ENCODE peak calls at places on chromosomes 12 and 14, in seven cellular contexts. X is effector memory CD4-positive, alpha-beta T cell; F is OCI-M1; B is activated T-helper 1 cell treated with Interleukin-2 at 50 U/mL for 16 hours; E is NCI-H1092; D is HEK293T; C is MV-4-11. P is an unnamed sample.

GRCh38 chr12:104370989-104371870 is 67.7 kb downstream of the EID3 start:
- DNase-seq in E (no peak), D (no peak), X (no peak), C (no peak), B (no peak), F (no peak), P (peak; percentile 12)

GRCh38 chr14:39266871-39267591 is 33.3 kb downstream of the MIA2 start:
- DNase-seq in B (peak; percentile 58), E (peak; percentile 78), X (peak; percentile 53), D (peak; percentile 77), C (peak; percentile 76), F (peak; percentile 86), P (peak; percentile 77)

GRCh38 chr12:100427078-100427477 is 46.6 kb upstream of the NR1H4 start:
- DNase-seq in D (no peak), E (no peak), F (peak; percentile 19), C (no peak), B (no peak), X (no peak), P (no peak)

GRCh38 chr12:76341436-76342030 is 6.7 kb downstream of the BBS10 start:
- DNase-seq in X (no peak), D (no peak), F (no peak), B (no peak), C (no peak), E (no peak), P (no peak)

GRCh38 chr14:64861916-64862315 is 17.8 kb downstream of the SPTB start:
- DNase-seq in X (no peak), F (no peak), D (no peak), B (no peak), E (no peak), C (no peak), P (no peak)

GRCh38 chr12:14776236-14776959 is 26.9 kb downstream of the WBP11 start:
- DNase-seq in E (no peak), C (peak; percentile 22), X (no peak), B (no peak), D (no peak), F (peak; percentile 62), P (no peak)

GRCh38 chr12:52217223-52217622 is 15.8 kb upstream of the KRT7 start:
- DNase-seq in D (no peak), C (no peak), F (no peak), X (no peak), B (no peak), E (no peak), P (no peak)

GRCh38 chr12:101485015-101485414 is 9.9 kb downstream of the SPIC start:
- DNase-seq in B (no peak), E (no peak), D (no peak), F (no peak), C (no peak), X (no peak), P (no peak)

GRCh38 chr12:103742349-103742784 is 98.7 kb downstream of the NT5DC3 start:
- DNase-seq in B (no peak), X (no peak), C (no peak), D (no peak), E (peak; percentile 70), F (no peak), P (no peak)

GRCh38 chr12:97745406-97746101 is 282.9 kb downstream of the RMST start:
- DNase-seq in E (no peak), B (no peak), F (no peak), X (no peak), C (peak; percentile 96), D (no peak), P (no peak)

GRCh38 chr12:27907766-27908165 is 64.8 kb downstream of the PTHLH start:
- DNase-seq in C (no peak), E (no peak), X (no peak), D (no peak), F (no peak), B (no peak), P (no peak)

GRCh38 chr12:84375472-84375871 is 537.1 kb downstream of the SLC6A15 start:
- DNase-seq in X (no peak), F (no peak), E (no peak), B (no peak), D (no peak), C (no peak), P (no peak)

GRCh38 chr14:105142651-105143450 is 25.7 kb downstream of the JAG2 start:
- DNase-seq in F (no peak), X (no peak), E (no peak), C (no peak), B (no peak), D (no peak), P (no peak)

GRCh38 chr12:42410345-42410744 is 84.4 kb downstream of the PPHLN1 start:
- DNase-seq in X (no peak), B (no peak), C (no peak), D (no peak), F (no peak), E (no peak), P (no peak)

GRCh38 chr12:12180575-12180974 is 86.3 kb downstream of the LRP6 start:
- DNase-seq in B (no peak), X (no peak), D (no peak), E (no peak), F (no peak), C (no peak), P (no peak)

GRCh38 chr12:114982760-114983159 is 298.8 kb upstream of the TBX3 start:
- DNase-seq in F (no peak), E (no peak), B (no peak), D (peak; percentile 30), C (no peak), X (no peak), P (no peak)

GRCh38 chr12:120093592-120094355 is 22.8 kb downstream of the RAB35 start:
- DNase-seq in F (no peak), X (no peak), D (no peak), C (no peak), E (no peak), B (no peak), P (no peak)

P was measured in endothelial cell.